ENCODE peak calls at places on chromosomes 12 and 14, in eight cellular contexts. I, S, Y, C, V, O, H and R are unnamed samples.
A peak's percentile ranks its signal among the peaks of the same experiment; 100 is the strongest.

GRCh38 chr12:121001841-121002483 is 14.3 kb downstream of the C12orf43 start:
- DNase-seq in I (no peak), S (no peak), Y (no peak), C (no peak), V (no peak), O (no peak), H (no peak), R (no peak)

GRCh38 chr12:67650127-67650495 is 1.6 kb downstream of the DYRK2 start:
- DNase-seq in I (no peak), S (peak; percentile 17), Y (no peak), C (no peak), V (no peak), O (no peak), H (no peak), R (no peak)

GRCh38 chr12:132771126-132771838 is 9.7 kb upstream of the ANKLE2 start:
- DNase-seq in I (no peak), S (no peak), Y (no peak), C (peak; percentile 13), V (peak; percentile 33), O (no peak), H (no peak), R (no peak)

GRCh38 chr14:68395585-68395984 is 397.3 kb downstream of the ZFP36L1 start:
- DNase-seq in I (peak; percentile 84), S (peak; percentile 50), Y (no peak), C (no peak), V (no peak), O (peak; percentile 78), H (no peak), R (no peak)

GRCh38 chr14:69719501-69719951 is 47.4 kb upstream of the SRSF5 start:
- DNase-seq in I (peak; percentile 81), S (peak; percentile 93), Y (no peak), C (no peak), V (no peak), O (peak; percentile 94), H (peak; percentile 92), R (no peak)

GRCh38 chr12:57614948-57615500 is 3.8 kb downstream of the ARHGEF25 start:
- DNase-seq in I (peak; percentile 36), S (no peak), Y (no peak), C (no peak), V (no peak), O (no peak), H (no peak), R (no peak)

GRCh38 chr12:123621101-123621500 is 12.4 kb downstream of the EIF2B1 start:
- DNase-seq in I (no peak), S (no peak), Y (no peak), C (no peak), V (peak; percentile 48), O (no peak), H (no peak), R (no peak)

GRCh38 chr12:125549836-125550235 is 484.6 kb downstream of the AACS start:
- DNase-seq in I (no peak), S (no peak), Y (no peak), C (no peak), V (no peak), O (no peak), H (no peak), R (no peak)

GRCh38 chr14:100618763-100619320 is 31.6 kb upstream of the BEGAIN start:
- DNase-seq in I (peak; percentile 6), S (no peak), Y (no peak), C (no peak), V (no peak), O (no peak), H (no peak), R (peak; percentile 14)

GRCh38 chr14:75531256-75531655 is 9.0 kb downstream of the BATF start:
- DNase-seq in I (no peak), S (no peak), Y (no peak), C (no peak), V (no peak), O (no peak), H (no peak), R (no peak)

GRCh38 chr14:32648434-32648833 is 290.2 kb upstream of the NPAS3 start:
- DNase-seq in I (no peak), S (peak; percentile 16), Y (no peak), C (no peak), V (peak; percentile 53), O (peak; percentile 52), H (no peak), R (no peak)

GRCh38 chr12:11609045-11609444 is 40.4 kb upstream of the ETV6 start:
- DNase-seq in I (no peak), S (no peak), Y (no peak), C (no peak), V (no peak), O (no peak), H (no peak), R (no peak)

GRCh38 chr14:22553445-22553844 is 35.6 kb downstream of the DAD1 start:
- DNase-seq in I (no peak), S (no peak), Y (no peak), C (no peak), V (no peak), O (no peak), H (no peak), R (no peak)

GRCh38 chr14:22551597-22551982 is 37.4 kb downstream of the DAD1 start:
- DNase-seq in I (no peak), S (no peak), Y (no peak), C (no peak), V (no peak), O (no peak), H (no peak), R (no peak)

GRCh38 chr14:22552001-22552826 is 36.8 kb downstream of the DAD1 start:
- DNase-seq in I (no peak), S (no peak), Y (no peak), C (no peak), V (no peak), O (no peak), H (no peak), R (no peak)

GRCh38 chr14:22554706-22555572 is 34.1 kb downstream of the DAD1 start:
- DNase-seq in I (no peak), S (no peak), Y (no peak), C (no peak), V (no peak), O (no peak), H (no peak), R (no peak)

GRCh38 chr14:22552827-22553076 is 36.3 kb downstream of the DAD1 start:
- DNase-seq in I (no peak), S (no peak), Y (no peak), C (no peak), V (no peak), O (no peak), H (no peak), R (no peak)
- TF ChIP-seq CTCF in I (no peak), S (no peak), Y (no peak), C (no peak), V (no peak), O (no peak), H (no peak), R (no peak)

GRCh38 chr14:38250316-38250715 is 5.6 kb downstream of the CLEC14A start:
- DNase-seq in I (no peak), S (no peak), Y (no peak), C (no peak), V (no peak), O (no peak), H (no peak), R (no peak)

GRCh38 chr14:38243696-38244250 is 12.1 kb downstream of the CLEC14A start:
- DNase-seq in I (no peak), S (no peak), Y (no peak), C (no peak), V (no peak), O (no peak), H (no peak), R (no peak)

GRCh38 chr14:38252066-38252710 is 3.7 kb downstream of the CLEC14A start:
- DNase-seq in I (no peak), S (no peak), Y (no peak), C (no peak), V (no peak), O (no peak), H (no peak), R (no peak)

DNA sequence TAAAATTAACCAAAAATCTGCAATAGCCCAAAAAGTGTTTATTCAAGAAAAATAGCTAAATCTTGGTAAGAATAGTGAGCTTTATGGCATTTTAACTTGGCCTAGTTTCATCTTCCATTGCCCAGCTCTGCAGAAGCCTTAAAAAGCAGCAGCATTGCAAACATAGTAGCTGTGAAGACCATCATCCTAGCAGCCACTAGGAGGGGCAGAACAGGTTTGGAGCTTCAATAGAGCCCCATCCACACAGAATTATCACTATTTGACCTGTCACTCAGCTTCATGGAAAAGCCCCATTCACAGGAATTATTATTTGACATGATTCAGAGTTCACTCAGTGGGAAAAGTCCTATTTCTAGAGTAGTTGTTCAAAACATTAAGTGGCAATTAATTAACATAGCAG is 7.3 kb downstream of the CLEC14A start:
- DNase-seq in I (no peak), S (no peak), Y (no peak), C (no peak), V (no peak), O (no peak), H (no peak), R (no peak)
- TF ChIP-seq CTCF in I (no peak), S (peak; percentile 8), Y (no peak), C (no peak), V (peak; percentile 39), O (no peak), H (peak; percentile 40), R (no peak)

GRCh38 chr14:85197976-85198375 is 332.0 kb upstream of the FLRT2 start:
- DNase-seq in I (no peak), S (peak; percentile 54), Y (no peak), C (no peak), V (peak; percentile 10), O (no peak), H (peak; percentile 16), R (no peak)

GRCh38 chr14:85190251-85190650 is 339.7 kb upstream of the FLRT2 start:
- DNase-seq in I (no peak), S (no peak), Y (no peak), C (no peak), V (no peak), O (no peak), H (no peak), R (no peak)

GRCh38 chr14:85191986-85192385 is 338.0 kb upstream of the FLRT2 start:
- DNase-seq in I (no peak), S (no peak), Y (no peak), C (no peak), V (no peak), O (no peak), H (no peak), R (no peak)

DNA sequence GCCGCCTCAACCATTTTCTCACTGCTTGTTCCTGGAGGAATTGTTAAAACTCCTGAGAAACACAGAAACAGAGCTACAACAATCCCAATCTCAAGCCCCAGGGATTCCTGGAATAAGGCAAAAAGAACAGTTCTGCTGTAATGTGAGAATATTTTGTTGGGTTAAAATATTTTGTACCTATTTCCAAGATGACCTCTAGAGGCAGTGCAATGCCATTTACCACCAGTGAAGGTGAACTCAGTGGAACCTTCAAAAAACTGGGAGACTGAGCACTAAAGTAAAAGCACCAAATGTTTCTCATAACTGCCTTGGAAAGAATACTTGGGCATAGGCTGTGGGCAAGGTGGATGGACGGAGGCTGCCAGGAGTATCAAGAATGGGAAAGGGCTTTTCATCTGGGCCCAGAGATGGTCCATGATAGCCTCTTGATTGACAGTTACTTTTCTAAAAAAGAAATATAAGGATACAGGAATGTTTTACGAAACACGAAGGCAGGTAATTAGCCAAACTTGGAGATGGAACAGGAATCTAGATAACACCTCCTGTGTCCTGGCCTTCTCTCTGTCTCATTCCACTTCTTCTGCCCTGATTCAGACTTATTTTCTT is 334.0 kb upstream of the FLRT2 start:
- DNase-seq in I (no peak), S (no peak), Y (no peak), C (no peak), V (no peak), O (peak; percentile 49), H (peak; percentile 5), R (no peak)
- TF ChIP-seq CTCF in I (no peak), S (peak; percentile 58), Y (peak; percentile 48), C (no peak), V (peak; percentile 63), O (peak; percentile 67), H (peak; percentile 69), R (peak; percentile 76)

GRCh38 chr12:3491938-3492867 is 1.2 kb downstream of the PRMT8 start:
- DNase-seq in I (no peak), S (peak; percentile 51), Y (peak; percentile 7), C (peak; percentile 4), V (peak; percentile 2), O (peak; percentile 52), H (peak; percentile 25), R (no peak)
- TF ChIP-seq CTCF in I (no peak), S (no peak), Y (no peak), C (no peak), V (no peak), O (no peak), H (no peak), R (no peak)